ENCODE peak calls at places on chromosomes 4 and X, in eight cellular contexts. E is RWPE1, M is colonic mucosa, K is thoracic aorta, T is AG09309, J is fibroblast of the aortic adventitia, G is breast epithelium, D is dorsolateral prefrontal cortex. C is an unnamed sample.

GRCh38 chr4:55409468-55410171 is 13.9 kb downstream of the TMEM165 start:
- DNase-seq in D (no peak), G (no peak), K (peak), T (no peak), J (peak), M (no peak), E (no peak), C (no peak)

GRCh38 chr4:75490155-75490554 is 24.0 kb downstream of the RCHY1 start:
- DNase-seq in E (no peak), G (no peak), J (peak), D (no peak), K (no peak), T (no peak), M (no peak), C (no peak)

GRCh38 chr4:139556071-139556734 is at the start of gene SETD7:
- DNase-seq in G (peak), M (peak), E (peak), K (peak), T (peak), J (peak), D (peak), C (no peak)

GRCh38 chrX:21800344-21800770 is 39.1 kb upstream of the MBTPS2 start:
- DNase-seq in M (no peak), D (no peak), G (no peak), E (no peak), J (peak), K (no peak), T (no peak), C (no peak)

GRCh38 chrX:126847143-126847542 is 27.6 kb downstream of the PRR32 start:
- DNase-seq in T (no peak), D (no peak), M (no peak), G (no peak), E (no peak), J (no peak), K (no peak), C (no peak)

GRCh38 chrX:69232945-69233344 is 67.7 kb upstream of the PJA1 start:
- DNase-seq in D (no peak), K (no peak), T (no peak), M (no peak), E (no peak), J (no peak), G (no peak), C (no peak)

GRCh38 chr4:19736968-19737756 is 514.5 kb upstream of the SLIT2 start:
- DNase-seq in E (no peak), D (no peak), M (no peak), T (no peak), K (no peak), G (no peak), J (no peak), C (no peak)

GRCh38 chr4:13178621-13179020 is 305.5 kb downstream of the RAB28 start:
- DNase-seq in T (no peak), E (no peak), D (no peak), J (no peak), G (no peak), K (no peak), M (no peak), C (no peak)

GRCh38 chrX:50700921-50701320 is 113.1 kb downstream of the SHROOM4 start:
- DNase-seq in D (no peak), T (no peak), E (no peak), M (no peak), K (no peak), J (no peak), G (no peak), C (no peak)

GRCh38 chr4:155523358-155523757 is 143.3 kb upstream of the GUCY1A1 start:
- DNase-seq in G (no peak), D (no peak), K (no peak), M (no peak), E (no peak), J (no peak), T (no peak), C (no peak)

GRCh38 chr4:40303751-40304150 is 31.4 kb upstream of the CHRNA9 start:
- DNase-seq in J (no peak), K (no peak), T (no peak), D (no peak), M (no peak), E (no peak), G (no peak), C (no peak)

GRCh38 chrX:40140706-40141499 is 43.1 kb upstream of the BCOR start:
- DNase-seq in D (no peak), E (no peak), G (peak), K (no peak), M (no peak), J (peak), T (no peak), C (no peak)

GRCh38 chr4:10200869-10201268 is 84.3 kb upstream of the WDR1 start:
- DNase-seq in J (no peak), G (no peak), T (no peak), E (no peak), D (no peak), M (no peak), K (no peak), C (no peak)

GRCh38 chrX:85109235-85109634 is 105.6 kb downstream of the APOOL start:
- DNase-seq in G (no peak), K (no peak), J (no peak), M (no peak), D (no peak), T (no peak), E (no peak), C (no peak)

GRCh38 chrX:12988797-12989196 is 13.9 kb downstream of the TMSB4X start:
- DNase-seq in T (no peak), M (no peak), K (no peak), E (peak), D (no peak), J (peak), G (peak), C (no peak)

GRCh38 chr4:8265171-8265929 is 4.2 kb upstream of the HTRA3 start:
- DNase-seq in J (no peak), K (no peak), T (no peak), G (no peak), M (no peak), D (no peak), E (no peak), C (no peak)

GRCh38 chr4:109683621-109684253 is 19.5 kb downstream of the CASP6 start:
- DNase-seq in K (no peak), D (no peak), M (no peak), E (no peak), T (no peak), J (no peak), G (no peak), C (no peak)

GRCh38 chrX:107684956-107685385 is 56.7 kb downstream of the PRPS1 start:
- DNase-seq in E (peak), K (no peak), G (peak), M (peak), J (peak), D (no peak), T (no peak), C (no peak)

GRCh38 chr4:147157860-147158701 is 212.4 kb upstream of the TTC29 start:
- DNase-seq in D (peak), T (peak), K (no peak), M (no peak), J (peak), E (peak), G (no peak), C (no peak)

GRCh38 chrX:5380426-5380825 is 848.2 kb downstream of the NLGN4X start:
- DNase-seq in M (no peak), E (no peak), K (no peak), J (no peak), D (no peak), G (no peak), T (no peak), C (no peak)

GRCh38 chr4:9762823-9763475 is 18.5 kb upstream of the DRD5 start:
- DNase-seq in M (peak), T (peak), D (no peak), G (peak), E (peak), K (no peak), J (peak), C (no peak)

GRCh38 chrX:78375894-78376293 is 48.5 kb upstream of the CYSLTR1 start:
- DNase-seq in M (no peak), G (no peak), J (peak), D (no peak), K (no peak), T (no peak), E (no peak), C (no peak)
- TF ChIP-seq CTCF in M (no peak), G (no peak), J (peak), D (no peak), K (no peak), T (no peak), E (no peak), C (no peak)

GRCh38 chrX:151680805-151681204 is 14.5 kb upstream of the PRRG3 start:
- DNase-seq in T (no peak), E (peak), K (no peak), D (no peak), J (peak), M (peak), G (no peak), C (no peak)
- TF ChIP-seq CTCF in T (peak), E (no peak), K (no peak), D (peak), J (peak), M (peak), G (peak), C (peak)

GRCh38 chrX:29231800-29232199 is 644.6 kb downstream of the IL1RAPL1 start:
- DNase-seq in K (no peak), J (peak), D (no peak), M (no peak), T (no peak), E (no peak), G (no peak), C (no peak)
- TF ChIP-seq CTCF in K (no peak), J (peak), D (peak), M (no peak), T (no peak), E (no peak), G (no peak), C (peak)

DNA sequence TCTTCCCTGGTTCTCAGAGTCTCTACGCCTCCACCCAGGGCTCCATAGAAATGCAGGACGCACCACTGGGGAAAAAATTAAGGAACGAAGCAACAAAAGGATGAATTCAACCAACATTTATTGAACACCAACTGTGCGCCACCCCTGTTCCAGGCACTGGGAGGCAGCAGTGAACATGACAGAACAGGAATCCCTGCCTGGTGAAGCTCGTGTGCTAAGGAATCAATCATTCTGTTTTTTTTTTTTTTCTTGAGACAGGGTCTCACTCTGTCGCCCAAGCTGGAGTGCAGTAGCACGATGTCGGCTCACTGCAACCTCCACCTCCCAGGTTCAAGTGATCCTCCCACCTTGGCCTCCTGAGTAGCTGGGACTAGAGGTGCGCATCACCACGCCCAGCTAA is 1.9 kb upstream of the FTSJ1 start:
- DNase-seq in K (no peak), D (no peak), G (no peak), E (no peak), T (no peak), M (no peak), J (no peak), C (no peak)
- TF ChIP-seq CTCF in K (no peak), D (no peak), G (no peak), E (no peak), T (peak), M (no peak), J (peak), C (peak)

DNA sequence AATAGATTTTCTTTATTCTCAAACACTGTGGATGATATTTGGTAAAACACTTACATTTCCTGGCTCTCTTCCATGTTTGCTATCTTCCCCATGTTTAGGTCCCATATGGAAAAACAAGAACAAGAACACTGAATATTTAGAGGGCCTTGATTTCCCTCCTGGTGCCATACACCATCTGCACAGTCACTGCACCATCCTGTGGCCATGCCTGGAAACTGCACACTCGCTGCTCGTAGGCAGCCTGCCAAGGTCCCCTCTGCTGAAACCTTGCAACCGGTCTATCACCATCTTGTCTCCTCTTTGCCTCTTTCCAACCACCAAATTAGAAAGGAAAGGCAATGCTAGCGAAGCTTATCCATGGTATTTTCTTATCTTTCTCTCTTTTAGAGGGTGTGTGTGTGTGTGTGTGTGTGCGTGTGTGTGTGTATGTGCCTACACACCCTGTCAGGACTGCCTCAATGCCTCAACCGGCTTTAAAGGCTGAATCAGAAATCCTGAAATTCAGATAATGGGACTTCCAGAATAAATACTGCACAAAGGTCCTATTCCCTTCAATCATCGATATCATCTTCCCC is 124.2 kb upstream of the MBNL3 start:
- DNase-seq in K (no peak), D (no peak), G (no peak), M (peak), T (no peak), E (peak), J (peak), C (no peak)
- TF ChIP-seq CTCF in K (no peak), D (peak), G (peak), M (peak), T (peak), E (peak), J (peak), C (peak)

GRCh38 chr4:16513876-16514275 is 287.6 kb upstream of the TAPT1 start:
- DNase-seq in G (no peak), T (no peak), D (no peak), J (no peak), E (no peak), M (no peak), K (no peak), C (no peak)

GRCh38 chr4:16521156-16521915 is 295.1 kb upstream of the TAPT1 start:
- DNase-seq in G (no peak), J (no peak), M (no peak), K (no peak), T (no peak), D (no peak), E (no peak), C (no peak)

DNA sequence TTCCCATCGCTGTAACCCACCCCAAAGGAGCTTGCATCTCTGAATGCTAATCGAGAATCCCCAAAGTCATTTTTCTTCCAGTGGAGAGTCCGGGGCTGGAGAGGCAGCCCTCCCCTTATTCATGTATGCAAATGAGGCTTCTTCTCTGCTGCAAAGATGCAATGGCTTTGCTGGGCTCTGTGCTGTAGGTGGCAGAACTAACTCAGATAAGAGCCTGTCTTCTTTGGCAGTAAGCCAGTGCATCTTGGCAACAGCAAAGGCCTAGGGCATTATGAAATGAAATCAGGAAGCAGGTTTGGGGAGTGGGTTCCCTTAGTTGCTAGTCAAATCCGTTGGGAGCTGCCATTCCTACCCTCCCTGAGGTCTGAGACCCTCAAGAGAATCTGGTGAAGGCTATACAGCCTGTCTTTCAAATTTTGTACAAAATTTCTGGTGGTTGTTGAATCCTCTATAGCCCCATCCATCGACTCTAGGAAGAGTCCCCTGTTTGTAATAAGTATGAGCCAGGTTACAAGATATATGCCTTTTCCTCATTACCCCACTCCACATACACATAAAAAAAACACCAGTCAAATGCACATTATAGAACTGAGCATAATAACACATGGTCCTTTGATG is 290.6 kb upstream of the TAPT1 start:
- DNase-seq in E (no peak), K (no peak), D (peak), J (peak), T (peak), M (peak), G (no peak), C (no peak)
- TF ChIP-seq CTCF in E (no peak), K (peak), D (peak), J (peak), T (peak), M (no peak), G (no peak), C (peak)

GRCh38 chr4:186946682-186947294 is 223.1 kb upstream of the FAT1 start:
- DNase-seq in G (no peak), K (no peak), T (no peak), E (peak), M (peak), D (no peak), J (no peak), C (no peak)
- TF ChIP-seq CTCF in G (no peak), K (no peak), T (peak), E (no peak), M (peak), D (no peak), J (no peak), C (peak)

DNA sequence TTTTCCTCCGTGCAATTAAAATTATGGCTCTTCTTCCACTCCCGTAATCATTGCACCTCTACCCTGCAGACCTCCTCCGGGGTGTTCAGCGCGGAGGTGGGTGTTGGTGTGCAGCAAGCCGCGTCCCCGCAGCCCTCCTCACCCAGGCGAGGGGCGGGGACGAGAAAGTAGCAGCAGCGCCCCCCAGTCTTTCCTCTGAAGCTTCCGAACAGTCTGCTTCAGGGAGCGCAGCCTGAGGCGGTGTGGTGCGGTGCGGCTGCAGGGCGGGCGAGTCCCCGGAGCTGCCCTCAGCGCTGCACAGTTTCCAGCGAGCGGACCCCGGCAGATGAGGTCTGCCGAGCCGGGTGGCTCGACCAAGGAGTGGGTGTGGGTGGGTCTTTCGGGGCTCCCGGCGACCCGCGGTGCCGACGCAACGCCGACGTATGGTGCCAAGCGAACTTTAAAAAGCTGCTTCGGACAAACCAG is at the start of gene FRAS1:
- DNase-seq in E (peak), K (no peak), G (no peak), J (no peak), D (peak), T (no peak), M (peak), C (peak)
- TF ChIP-seq CTCF in E (no peak), K (no peak), G (no peak), J (no peak), D (no peak), T (no peak), M (no peak), C (peak)

DNA sequence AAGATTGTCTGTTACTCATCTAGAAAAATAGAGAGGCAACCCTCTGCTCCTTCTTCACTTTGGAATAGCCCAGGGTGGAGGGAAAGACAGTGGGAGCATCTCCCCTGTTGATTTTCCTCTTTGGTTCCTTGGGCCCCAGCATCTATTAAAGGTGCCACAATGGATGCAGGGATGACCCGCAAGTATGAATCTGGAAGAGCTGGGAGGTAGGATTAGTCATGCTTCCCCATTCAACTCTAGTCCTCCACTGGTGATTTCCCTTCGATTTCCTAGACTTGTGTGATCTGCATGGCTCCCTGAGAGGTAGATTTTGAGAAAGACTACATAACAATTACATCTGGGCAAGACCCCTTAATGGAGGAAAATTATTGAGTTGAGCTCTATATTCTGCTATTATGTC is 127.8 kb downstream of the MAGEE1 start:
- DNase-seq in M (no peak), T (no peak), J (no peak), G (no peak), E (no peak), K (no peak), D (no peak), C (no peak)
- TF ChIP-seq CTCF in M (no peak), T (no peak), J (no peak), G (no peak), E (no peak), K (no peak), D (no peak), C (no peak)

GRCh38 chr4:89639395-89639794 is 197.6 kb downstream of the SNCA start:
- DNase-seq in E (no peak), T (no peak), G (no peak), J (no peak), D (no peak), M (no peak), K (no peak), C (no peak)

GRCh38 chr4:89645512-89645911 is 191.4 kb downstream of the SNCA start:
- DNase-seq in K (no peak), E (no peak), D (no peak), J (no peak), M (no peak), G (no peak), T (no peak), C (no peak)

GRCh38 chr4:89641367-89641687 is 195.6 kb downstream of the SNCA start:
- DNase-seq in G (no peak), M (no peak), T (no peak), J (no peak), D (no peak), E (no peak), K (no peak), C (no peak)

GRCh38 chr4:89640620-89641366 is 196.2 kb downstream of the SNCA start:
- DNase-seq in G (no peak), K (no peak), M (peak), T (peak), E (no peak), D (no peak), J (peak), C (no peak)
- TF ChIP-seq CTCF in G (no peak), K (no peak), M (no peak), T (peak), E (no peak), D (peak), J (peak), C (peak)

C was measured in D721Med.